ENCODE peak calls at places on chromosomes 2 and 18, in five cellular contexts. Z, K, T, Y and W are unnamed samples.

GRCh38 chr2:41940715-41941114 is 107.1 kb upstream of the PKDCC start:
- DNase-seq in K (no peak), Y (no peak), T (no peak), Z (peak; percentile 81), W (no peak)

GRCh38 chr2:217263796-217264195 is 403.9 kb upstream of the TNP1 start:
- DNase-seq in Z (no peak), Y (no peak), T (no peak), K (no peak), W (no peak)

GRCh38 chr2:78077637-78078036 is 555.5 kb upstream of the LRRTM4 start:
- DNase-seq in Z (no peak), K (no peak), Y (no peak), T (peak; percentile 74), W (no peak)

GRCh38 chr2:69241664-69242063 is 145.4 kb downstream of the GFPT1 start:
- DNase-seq in K (no peak), T (no peak), Y (no peak), Z (no peak), W (no peak)

GRCh38 chr2:86807462-86808275 is 17.0 kb upstream of the CD8A start:
- DNase-seq in T (peak; percentile 72), Z (peak; percentile 25), Y (peak; percentile 51), K (no peak), W (peak; percentile 8)

GRCh38 chr2:220931491-220931890 is 640.6 kb downstream of the EPHA4 start:
- DNase-seq in Y (no peak), K (no peak), T (no peak), Z (no peak), W (no peak)

GRCh38 chr2:156589381-156590079 is 153.4 kb downstream of the GPD2 start:
- DNase-seq in Z (peak; percentile 78), T (peak; percentile 22), K (peak; percentile 62), Y (peak; percentile 58), W (peak; percentile 58)

GRCh38 chr2:95320986-95321767 is 24.0 kb downstream of the KCNIP3 start:
- DNase-seq in K (no peak), Y (no peak), Z (no peak), T (no peak), W (no peak)

GRCh38 chr2:193966590-193966989 is 1690.4 kb upstream of the SLC39A10 start:
- DNase-seq in K (peak; percentile 0), Y (no peak), T (no peak), Z (peak; percentile 87), W (peak; percentile 48)

DNA sequence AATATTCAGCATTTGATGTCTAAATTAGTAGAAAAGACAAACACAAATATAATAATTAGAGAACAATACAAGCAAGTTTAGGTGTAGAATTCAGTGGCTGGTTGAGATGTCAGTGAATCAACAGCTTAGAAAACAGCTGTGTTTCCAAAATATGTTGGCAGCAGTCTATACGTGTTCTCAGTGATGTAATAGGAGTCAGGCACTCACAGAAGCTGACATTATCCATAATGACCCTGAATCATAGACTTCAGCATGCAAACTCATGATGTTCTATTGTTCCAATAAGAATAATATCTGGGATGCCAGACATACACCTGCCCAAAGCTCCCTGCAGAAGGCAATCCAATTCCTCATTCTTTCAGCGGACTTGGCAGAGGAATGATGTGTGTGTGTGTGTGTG is 164.7 kb downstream of the SLC8A1 start:
- DNase-seq in K (peak; percentile 65), Y (no peak), T (no peak), Z (peak; percentile 31), W (no peak)
- H3K4me3 ChIP-seq in K (no peak overlapping the region), Y (no peak overlapping the region), T (no peak overlapping the region), Z (no peak overlapping the region), W (no peak overlapping the region)

GRCh38 chr2:207044963-207045362 is 105.6 kb downstream of the CPO start:
- DNase-seq in T (no peak), Z (no peak), K (no peak), Y (no peak), W (no peak)

GRCh38 chr2:207045531-207045930 is 106.2 kb downstream of the CPO start:
- DNase-seq in K (peak; percentile 14), Y (no peak), Z (no peak), T (no peak), W (no peak)

GRCh38 chr2:207044380-207044779 is 105.1 kb downstream of the CPO start:
- DNase-seq in K (no peak), Y (no peak), Z (no peak), T (no peak), W (no peak)

GRCh38 chr2:207048421-207048820 is 109.1 kb downstream of the CPO start:
- DNase-seq in T (no peak), Z (no peak), Y (no peak), K (peak; percentile 12), W (peak; percentile 39)

DNA sequence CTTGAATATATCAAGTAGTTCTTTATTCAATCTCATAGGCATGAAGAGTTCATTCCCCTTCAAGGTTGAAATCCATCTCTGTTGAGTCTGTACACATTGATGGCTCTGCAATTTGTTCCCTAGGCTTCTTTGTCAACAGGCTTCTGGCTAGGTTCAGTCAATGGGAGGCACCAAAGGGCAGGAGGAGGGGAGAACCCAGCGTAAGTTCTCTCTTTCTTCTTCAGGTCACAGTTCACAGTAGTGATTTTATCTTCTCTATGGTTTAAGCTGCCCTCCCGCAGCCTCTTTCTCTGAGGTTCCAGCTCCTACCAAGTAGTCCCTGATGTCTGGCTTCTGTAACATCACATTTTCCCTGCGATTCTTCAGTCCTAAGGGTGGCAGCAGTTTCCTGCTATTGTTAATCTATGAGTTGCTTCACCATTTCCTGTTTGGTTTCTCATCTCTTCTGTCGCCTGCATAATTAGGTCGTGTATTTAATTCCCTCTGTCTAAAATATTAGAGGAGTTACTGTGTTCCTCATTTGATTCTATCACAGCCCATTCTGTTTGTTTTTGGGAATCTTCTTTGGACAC is 107.4 kb downstream of the CPO start:
- DNase-seq in Z (peak; percentile 68), K (no peak), Y (peak; percentile 82), T (no peak), W (peak; percentile 61)
- TF ChIP-seq CTCF in Z (peak; percentile 24), K (no peak), Y (peak; percentile 47), T (no peak), W (peak; percentile 24)

DNA sequence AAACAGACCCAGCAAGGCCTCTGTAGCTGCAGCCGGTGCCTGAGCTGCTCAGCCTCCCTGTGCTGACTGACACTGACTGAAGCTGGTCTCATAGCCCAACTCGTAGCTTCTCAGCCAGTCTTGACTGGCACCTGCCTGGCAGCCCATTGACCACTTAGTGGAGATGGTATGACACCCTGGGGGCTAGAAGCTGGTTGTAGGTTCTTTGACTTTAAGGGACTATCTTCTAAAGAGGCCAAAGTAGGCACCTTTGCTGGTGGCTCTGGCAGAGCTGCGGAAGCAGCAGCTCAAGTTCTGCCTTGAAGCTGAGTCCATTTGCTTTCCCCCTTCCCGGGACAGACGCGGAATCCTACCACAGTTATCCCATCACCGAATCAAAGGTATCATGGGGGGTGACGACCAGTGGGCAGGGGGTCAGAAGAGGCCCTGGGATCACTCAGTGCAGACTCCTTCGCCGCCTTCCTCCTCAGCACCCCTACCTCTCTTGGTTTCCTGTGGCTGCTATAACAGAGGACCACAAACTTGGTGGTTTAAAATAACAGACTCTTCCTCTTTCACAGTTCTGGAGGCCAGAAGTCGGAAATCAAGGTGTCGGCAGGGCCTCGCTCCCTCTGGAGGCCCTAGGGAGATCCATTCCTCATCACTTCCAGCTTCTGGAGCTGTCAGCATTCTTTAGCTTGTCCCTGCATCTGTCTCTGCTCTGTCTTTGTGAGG is 13.8 kb upstream of the FOSL2 start:
- DNase-seq in Y (peak; percentile 86), K (no peak), T (no peak), Z (no peak), W (no peak)
- H3K4me3 ChIP-seq in Y (peak overlapping the region; percentile 30), K (no peak overlapping the region), T (no peak overlapping the region), Z (no peak overlapping the region), W (no peak overlapping the region)

GRCh38 chr18:76518543-76519155 is 23.6 kb upstream of the ZNF516 start:
- DNase-seq in K (peak; percentile 31), Z (peak; percentile 36), Y (peak; percentile 37), T (no peak), W (peak; percentile 58)
- TF ChIP-seq CTCF in K (no peak), Z (no peak), Y (no peak), T (no peak), W (no peak)

GRCh38 chr2:118845843-118846666 is 1.4 kb downstream of the EN1 start:
- DNase-seq in Z (no peak), T (no peak), K (no peak), Y (no peak), W (no peak)
- H3K4me3 ChIP-seq in Z (peak overlapping the region; percentile 22), T (no peak overlapping the region), K (no peak overlapping the region), Y (no peak overlapping the region), W (no peak overlapping the region)